ENCODE peak calls at places on chromosomes 11 and 22, in nine cellular contexts. One of them, this sample, is unnamed.
A peak's percentile ranks its signal among the peaks of the same experiment; 100 is the strongest.

GRCh38 chr11:11027271-11027670 is 169.4 kb upstream of the ZBED5 start:
- DNase-seq in heart right ventricle: no peak
- DNase-seq in BJ: peak; percentile 46
- DNase-seq in pancreas: no peak
- DNase-seq in breast epithelium: no peak
- DNase-seq in lower leg skin: no peak
- DNase-seq in GM06990: no peak
- DNase-seq in Peyer's patch: no peak
- DNase-seq in ovary: no peak
- DNase-seq in this sample: peak; percentile 61

GRCh38 chr11:96149743-96150555 is 193.0 kb downstream of the MAML2 start:
- DNase-seq in heart right ventricle: no peak
- DNase-seq in BJ: peak; percentile 67
- DNase-seq in pancreas: no peak
- DNase-seq in breast epithelium: no peak
- DNase-seq in lower leg skin: no peak
- DNase-seq in GM06990: no peak
- DNase-seq in Peyer's patch: no peak
- DNase-seq in ovary: no peak
- DNase-seq in this sample: peak; percentile 74

GRCh38 chr22:19412934-19413333 is 18.6 kb downstream of the HIRA start:
- DNase-seq in heart right ventricle: no peak
- DNase-seq in BJ: no peak
- DNase-seq in pancreas: no peak
- DNase-seq in breast epithelium: no peak
- DNase-seq in lower leg skin: no peak
- DNase-seq in GM06990: no peak
- DNase-seq in Peyer's patch: no peak
- DNase-seq in ovary: no peak
- DNase-seq in this sample: no peak

GRCh38 chr11:119093951-119094815 is 7.5 kb downstream of the DPAGT1 start:
- DNase-seq in heart right ventricle: peak; percentile 39
- DNase-seq in BJ: no peak
- DNase-seq in pancreas: peak; percentile 66
- DNase-seq in breast epithelium: no peak
- DNase-seq in lower leg skin: peak; percentile 90
- DNase-seq in GM06990: peak; percentile 68
- DNase-seq in Peyer's patch: peak; percentile 64
- DNase-seq in ovary: peak; percentile 71
- DNase-seq in this sample: no peak

GRCh38 chr11:11691296-11692141 is 69.7 kb upstream of the GALNT18 start:
- DNase-seq in heart right ventricle: no peak
- DNase-seq in BJ: no peak
- DNase-seq in pancreas: no peak
- DNase-seq in breast epithelium: no peak
- DNase-seq in lower leg skin: no peak
- DNase-seq in GM06990: no peak
- DNase-seq in Peyer's patch: no peak
- DNase-seq in ovary: no peak
- DNase-seq in this sample: no peak

GRCh38 chr11:44727373-44728084 is 767 bp downstream of the TSPAN18 start:
- DNase-seq in heart right ventricle: peak; percentile 92
- DNase-seq in BJ: no peak
- DNase-seq in pancreas: peak; percentile 79
- DNase-seq in breast epithelium: peak; percentile 73
- DNase-seq in lower leg skin: peak; percentile 95
- DNase-seq in GM06990: peak; percentile 76
- DNase-seq in Peyer's patch: peak; percentile 90
- DNase-seq in ovary: peak; percentile 91
- DNase-seq in this sample: no peak

GRCh38 chr22:40044870-40045834 is 50.4 kb downstream of the FAM83F start:
- DNase-seq in heart right ventricle: peak; percentile 57
- DNase-seq in BJ: no peak
- DNase-seq in pancreas: peak; percentile 70
- DNase-seq in breast epithelium: peak; percentile 54
- DNase-seq in lower leg skin: no peak
- DNase-seq in GM06990: peak; percentile 84
- DNase-seq in Peyer's patch: peak; percentile 90
- DNase-seq in ovary: peak; percentile 75
- DNase-seq in this sample: no peak

GRCh38 chr11:73465019-73465675 is 88.9 kb downstream of the RELT start:
- DNase-seq in heart right ventricle: no peak
- DNase-seq in BJ: no peak
- DNase-seq in pancreas: no peak
- DNase-seq in breast epithelium: no peak
- DNase-seq in lower leg skin: no peak
- DNase-seq in GM06990: no peak
- DNase-seq in Peyer's patch: no peak
- DNase-seq in ovary: no peak
- DNase-seq in this sample: no peak

GRCh38 chr11:73965076-73965763 is 14.4 kb downstream of the DNAJB13 start:
- DNase-seq in heart right ventricle: no peak
- DNase-seq in BJ: no peak
- DNase-seq in pancreas: no peak
- DNase-seq in breast epithelium: peak; percentile 20
- DNase-seq in lower leg skin: no peak
- DNase-seq in GM06990: no peak
- DNase-seq in Peyer's patch: peak; percentile 41
- DNase-seq in ovary: no peak
- DNase-seq in this sample: no peak

GRCh38 chr11:131894615-131895544 is 524.5 kb downstream of the NTM start:
- DNase-seq in heart right ventricle: no peak
- DNase-seq in BJ: no peak
- DNase-seq in pancreas: no peak
- DNase-seq in breast epithelium: no peak
- DNase-seq in lower leg skin: no peak
- DNase-seq in GM06990: no peak
- DNase-seq in Peyer's patch: no peak
- DNase-seq in ovary: no peak
- DNase-seq in this sample: no peak

GRCh38 chr11:130178441-130178971 is 18.9 kb downstream of the ST14 start:
- DNase-seq in heart right ventricle: no peak
- DNase-seq in BJ: no peak
- DNase-seq in pancreas: no peak
- DNase-seq in breast epithelium: no peak
- DNase-seq in lower leg skin: no peak
- DNase-seq in GM06990: no peak
- DNase-seq in Peyer's patch: peak; percentile 63
- DNase-seq in ovary: peak; percentile 55
- DNase-seq in this sample: no peak

GRCh38 chr11:112656772-112657428 is 304.3 kb upstream of the NCAM1 start:
- DNase-seq in heart right ventricle: no peak
- DNase-seq in BJ: peak; percentile 58
- DNase-seq in pancreas: no peak
- DNase-seq in breast epithelium: no peak
- DNase-seq in lower leg skin: no peak
- DNase-seq in GM06990: no peak
- DNase-seq in Peyer's patch: no peak
- DNase-seq in ovary: no peak
- DNase-seq in this sample: peak; percentile 79

GRCh38 chr11:19793356-19793755 is 80.7 kb downstream of the NAV2 start:
- DNase-seq in heart right ventricle: no peak
- DNase-seq in BJ: no peak
- DNase-seq in pancreas: peak; percentile 39
- DNase-seq in breast epithelium: no peak
- DNase-seq in lower leg skin: no peak
- DNase-seq in GM06990: no peak
- DNase-seq in Peyer's patch: no peak
- DNase-seq in ovary: no peak
- DNase-seq in this sample: no peak

GRCh38 chr22:19178065-19178658 is 374 bp downstream of the SLC25A1 start:
- DNase-seq in heart right ventricle: peak; percentile 52
- DNase-seq in BJ: no peak
- DNase-seq in pancreas: peak; percentile 75
- DNase-seq in breast epithelium: no peak
- DNase-seq in lower leg skin: no peak
- DNase-seq in GM06990: peak; percentile 70
- DNase-seq in Peyer's patch: peak; percentile 81
- DNase-seq in ovary: no peak
- DNase-seq in this sample: no peak

GRCh38 chr11:29279716-29280115 is 737.1 kb downstream of the KCNA4 start:
- DNase-seq in heart right ventricle: no peak
- DNase-seq in BJ: no peak
- DNase-seq in pancreas: no peak
- DNase-seq in breast epithelium: no peak
- DNase-seq in lower leg skin: no peak
- DNase-seq in GM06990: no peak
- DNase-seq in Peyer's patch: no peak
- DNase-seq in ovary: no peak
- DNase-seq in this sample: no peak

GRCh38 chr11:74677131-74677530 is 54.1 kb downstream of the CHRDL2 start:
- DNase-seq in heart right ventricle: no peak
- DNase-seq in BJ: no peak
- DNase-seq in pancreas: no peak
- DNase-seq in breast epithelium: peak; percentile 24
- DNase-seq in lower leg skin: peak; percentile 57
- DNase-seq in GM06990: no peak
- DNase-seq in Peyer's patch: no peak
- DNase-seq in ovary: no peak
- DNase-seq in this sample: no peak

GRCh38 chr11:79498681-79499080 is 57.9 kb upstream of the TENM4 start:
- DNase-seq in heart right ventricle: no peak
- DNase-seq in BJ: peak; percentile 4
- DNase-seq in pancreas: no peak
- DNase-seq in breast epithelium: no peak
- DNase-seq in lower leg skin: no peak
- DNase-seq in GM06990: no peak
- DNase-seq in Peyer's patch: no peak
- DNase-seq in ovary: no peak
- DNase-seq in this sample: no peak

GRCh38 chr22:39524753-39525657 is 4.6 kb downstream of the ATF4 start:
- DNase-seq in heart right ventricle: no peak
- DNase-seq in BJ: no peak
- DNase-seq in pancreas: no peak
- DNase-seq in breast epithelium: no peak
- DNase-seq in lower leg skin: no peak
- DNase-seq in GM06990: no peak
- DNase-seq in Peyer's patch: no peak
- DNase-seq in ovary: no peak
- DNase-seq in this sample: no peak

GRCh38 chr11:34632105-34632780 is 11.3 kb downstream of the EHF start:
- DNase-seq in heart right ventricle: no peak
- DNase-seq in BJ: no peak
- DNase-seq in pancreas: peak; percentile 45
- DNase-seq in breast epithelium: no peak
- DNase-seq in lower leg skin: no peak
- DNase-seq in GM06990: no peak
- DNase-seq in Peyer's patch: no peak
- DNase-seq in ovary: no peak
- DNase-seq in this sample: no peak

GRCh38 chr22:43827926-43828710 is 16.0 kb upstream of the EFCAB6 start:
- DNase-seq in heart right ventricle: no peak
- DNase-seq in BJ: no peak
- DNase-seq in pancreas: no peak
- DNase-seq in breast epithelium: no peak
- DNase-seq in lower leg skin: peak; percentile 66
- DNase-seq in GM06990: no peak
- DNase-seq in Peyer's patch: peak; percentile 39
- DNase-seq in ovary: peak; percentile 52
- DNase-seq in this sample: no peak
- TF ChIP-seq CTCF in heart right ventricle: no peak
- TF ChIP-seq CTCF in BJ: peak; percentile 12
- TF ChIP-seq CTCF in pancreas: no peak
- TF ChIP-seq CTCF in breast epithelium: no peak
- TF ChIP-seq CTCF in lower leg skin: no peak
- TF ChIP-seq CTCF in GM06990: no peak
- TF ChIP-seq CTCF in Peyer's patch: no peak
- TF ChIP-seq CTCF in ovary: no peak
- TF ChIP-seq CTCF in this sample: peak; percentile 9

GRCh38 chr11:114102993-114103896 is 43.7 kb downstream of the ZBTB16 start:
- DNase-seq in heart right ventricle: no peak
- DNase-seq in BJ: no peak
- DNase-seq in pancreas: no peak
- DNase-seq in breast epithelium: no peak
- DNase-seq in lower leg skin: peak; percentile 52
- DNase-seq in GM06990: no peak
- DNase-seq in Peyer's patch: no peak
- DNase-seq in ovary: no peak
- DNase-seq in this sample: no peak
- H3K4me3 ChIP-seq in heart right ventricle: no peak overlapping the region
- H3K4me3 ChIP-seq in BJ: no peak overlapping the region
- H3K4me3 ChIP-seq in pancreas: no peak overlapping the region
- H3K4me3 ChIP-seq in breast epithelium: no peak overlapping the region
- H3K4me3 ChIP-seq in lower leg skin: no peak overlapping the region
- H3K4me3 ChIP-seq in GM06990: no peak overlapping the region
- H3K4me3 ChIP-seq in Peyer's patch: no peak overlapping the region
- H3K4me3 ChIP-seq in ovary: no peak overlapping the region
- H3K4me3 ChIP-seq in this sample: no peak overlapping the region

GRCh38 chr22:42114721-42115120 is 15.9 kb downstream of the CYP2D6 start:
- DNase-seq in heart right ventricle: no peak
- DNase-seq in BJ: no peak
- DNase-seq in pancreas: no peak
- DNase-seq in breast epithelium: no peak
- DNase-seq in lower leg skin: peak; percentile 64
- DNase-seq in GM06990: no peak
- DNase-seq in Peyer's patch: no peak
- DNase-seq in ovary: no peak
- DNase-seq in this sample: no peak
- TF ChIP-seq CTCF in heart right ventricle: peak; percentile 26
- TF ChIP-seq CTCF in BJ: peak; percentile 42
- TF ChIP-seq CTCF in pancreas: no peak
- TF ChIP-seq CTCF in breast epithelium: no peak
- TF ChIP-seq CTCF in lower leg skin: no peak
- TF ChIP-seq CTCF in GM06990: peak; percentile 12
- TF ChIP-seq CTCF in Peyer's patch: no peak
- TF ChIP-seq CTCF in ovary: no peak
- TF ChIP-seq CTCF in this sample: peak; percentile 48

GRCh38 chr11:126415669-126416420 is 60.4 kb downstream of the ST3GAL4 start:
- DNase-seq in heart right ventricle: peak; percentile 81
- DNase-seq in BJ: no peak
- DNase-seq in pancreas: no peak
- DNase-seq in breast epithelium: no peak
- DNase-seq in lower leg skin: no peak
- DNase-seq in GM06990: no peak
- DNase-seq in Peyer's patch: peak; percentile 74
- DNase-seq in ovary: peak; percentile 94
- DNase-seq in this sample: no peak

GRCh38 chr11:126417463-126417862 is 62.0 kb downstream of the ST3GAL4 start:
- DNase-seq in heart right ventricle: no peak
- DNase-seq in BJ: no peak
- DNase-seq in pancreas: no peak
- DNase-seq in breast epithelium: no peak
- DNase-seq in lower leg skin: no peak
- DNase-seq in GM06990: no peak
- DNase-seq in Peyer's patch: no peak
- DNase-seq in ovary: no peak
- DNase-seq in this sample: no peak

GRCh38 chr11:126415128-126415527 is 59.6 kb downstream of the ST3GAL4 start:
- DNase-seq in heart right ventricle: peak; percentile 85
- DNase-seq in BJ: no peak
- DNase-seq in pancreas: peak; percentile 63
- DNase-seq in breast epithelium: peak; percentile 63
- DNase-seq in lower leg skin: peak; percentile 97
- DNase-seq in GM06990: no peak
- DNase-seq in Peyer's patch: peak; percentile 80
- DNase-seq in ovary: peak; percentile 98
- DNase-seq in this sample: peak; percentile 16

GRCh38 chr11:126414615-126415014 is 59.1 kb downstream of the ST3GAL4 start:
- DNase-seq in heart right ventricle: peak; percentile 40
- DNase-seq in BJ: no peak
- DNase-seq in pancreas: no peak
- DNase-seq in breast epithelium: no peak
- DNase-seq in lower leg skin: no peak
- DNase-seq in GM06990: no peak
- DNase-seq in Peyer's patch: no peak
- DNase-seq in ovary: no peak
- DNase-seq in this sample: no peak

GRCh38 chr11:126416542-126417090 is 61.1 kb downstream of the ST3GAL4 start:
- DNase-seq in heart right ventricle: peak; percentile 95
- DNase-seq in BJ: no peak
- DNase-seq in pancreas: peak; percentile 88
- DNase-seq in breast epithelium: peak; percentile 74
- DNase-seq in lower leg skin: peak; percentile 97
- DNase-seq in GM06990: peak; percentile 66
- DNase-seq in Peyer's patch: peak; percentile 88
- DNase-seq in ovary: peak; percentile 95
- DNase-seq in this sample: no peak
- H3K4me3 ChIP-seq in heart right ventricle: peak overlapping the region; percentile 34
- H3K4me3 ChIP-seq in BJ: peak overlapping the region; percentile 45
- H3K4me3 ChIP-seq in pancreas: peak overlapping the region; percentile 31
- H3K4me3 ChIP-seq in breast epithelium: peak overlapping the region; percentile 34
- H3K4me3 ChIP-seq in lower leg skin: no peak overlapping the region
- H3K4me3 ChIP-seq in GM06990: peak overlapping the region; percentile 39
- H3K4me3 ChIP-seq in Peyer's patch: peak overlapping the region; percentile 49
- H3K4me3 ChIP-seq in ovary: peak overlapping the region; percentile 45
- H3K4me3 ChIP-seq in this sample: no peak overlapping the region